ENCODE peak calls at places on chromosomes 12 and 14, in seven cellular contexts. One of them, this sample, is unnamed.

GRCh38 chr14:32559048-32559447 is 229.9 kb downstream of the AKAP6 start:
- DNase-seq in uterus: no peak
- DNase-seq in astrocyte of the spinal cord: peak; percentile 3
- DNase-seq in PC-3: peak; percentile 66
- DNase-seq in fibroblast of lung: peak; percentile 61
- DNase-seq in IMR-90: peak; percentile 19
- DNase-seq in neural progenitor cell: no peak
- DNase-seq in this sample: no peak

GRCh38 chr12:83408841-83409240 is 722.1 kb downstream of the TMTC2 start:
- DNase-seq in uterus: no peak
- DNase-seq in astrocyte of the spinal cord: peak; percentile 68
- DNase-seq in PC-3: no peak
- DNase-seq in fibroblast of lung: peak; percentile 13
- DNase-seq in IMR-90: no peak
- DNase-seq in neural progenitor cell: no peak
- DNase-seq in this sample: peak; percentile 35

GRCh38 chr12:63787306-63787705 is 7.6 kb downstream of the RXYLT1 start:
- DNase-seq in uterus: no peak
- DNase-seq in astrocyte of the spinal cord: no peak
- DNase-seq in PC-3: no peak
- DNase-seq in fibroblast of lung: peak; percentile 29
- DNase-seq in IMR-90: peak; percentile 30
- DNase-seq in neural progenitor cell: no peak
- DNase-seq in this sample: no peak

GRCh38 chr14:56216631-56217379 is 98.6 kb downstream of the PELI2 start:
- DNase-seq in uterus: peak; percentile 44
- DNase-seq in astrocyte of the spinal cord: no peak
- DNase-seq in PC-3: no peak
- DNase-seq in fibroblast of lung: peak; percentile 44
- DNase-seq in IMR-90: peak; percentile 28
- DNase-seq in neural progenitor cell: no peak
- DNase-seq in this sample: no peak

GRCh38 chr12:95481888-95482287 is 7.9 kb downstream of the METAP2 start:
- DNase-seq in uterus: no peak
- DNase-seq in astrocyte of the spinal cord: no peak
- DNase-seq in PC-3: no peak
- DNase-seq in fibroblast of lung: no peak
- DNase-seq in IMR-90: no peak
- DNase-seq in neural progenitor cell: no peak
- DNase-seq in this sample: no peak

GRCh38 chr12:92971869-92972524 is 42.9 kb upstream of the EEA1 start:
- DNase-seq in uterus: no peak
- DNase-seq in astrocyte of the spinal cord: peak; percentile 82
- DNase-seq in PC-3: peak; percentile 45
- DNase-seq in fibroblast of lung: peak; percentile 87
- DNase-seq in IMR-90: peak; percentile 86
- DNase-seq in neural progenitor cell: no peak
- DNase-seq in this sample: peak; percentile 49

GRCh38 chr12:93336344-93336743 is 41.4 kb upstream of the NUDT4 start:
- DNase-seq in uterus: no peak
- DNase-seq in astrocyte of the spinal cord: peak; percentile 70
- DNase-seq in PC-3: no peak
- DNase-seq in fibroblast of lung: peak; percentile 68
- DNase-seq in IMR-90: peak; percentile 22
- DNase-seq in neural progenitor cell: peak; percentile 42
- DNase-seq in this sample: no peak

GRCh38 chr12:118694128-118694775 is 287.1 kb upstream of the SRRM4 start:
- DNase-seq in uterus: no peak
- DNase-seq in astrocyte of the spinal cord: no peak
- DNase-seq in PC-3: no peak
- DNase-seq in fibroblast of lung: no peak
- DNase-seq in IMR-90: no peak
- DNase-seq in neural progenitor cell: no peak
- DNase-seq in this sample: no peak

GRCh38 chr14:50395448-50395847 is 1.2 kb downstream of the CDKL1 start:
- DNase-seq in uterus: peak; percentile 47
- DNase-seq in astrocyte of the spinal cord: no peak
- DNase-seq in PC-3: peak; percentile 29
- DNase-seq in fibroblast of lung: no peak
- DNase-seq in IMR-90: no peak
- DNase-seq in neural progenitor cell: no peak
- DNase-seq in this sample: no peak

GRCh38 chr12:54601841-54602240 is 13.4 kb upstream of the PPP1R1A start:
- DNase-seq in uterus: no peak
- DNase-seq in astrocyte of the spinal cord: no peak
- DNase-seq in PC-3: peak; percentile 26
- DNase-seq in fibroblast of lung: no peak
- DNase-seq in IMR-90: no peak
- DNase-seq in neural progenitor cell: no peak
- DNase-seq in this sample: no peak

GRCh38 chr14:80212025-80212402 is 710 bp upstream of the DIO2 start:
- DNase-seq in uterus: no peak
- DNase-seq in astrocyte of the spinal cord: peak; percentile 69
- DNase-seq in PC-3: no peak
- DNase-seq in fibroblast of lung: peak; percentile 90
- DNase-seq in IMR-90: peak; percentile 67
- DNase-seq in neural progenitor cell: peak; percentile 40
- DNase-seq in this sample: peak; percentile 38

GRCh38 chr12:13167226-13167625 is 29.3 kb upstream of the EMP1 start:
- DNase-seq in uterus: no peak
- DNase-seq in astrocyte of the spinal cord: no peak
- DNase-seq in PC-3: peak; percentile 91
- DNase-seq in fibroblast of lung: peak; percentile 46
- DNase-seq in IMR-90: no peak
- DNase-seq in neural progenitor cell: no peak
- DNase-seq in this sample: no peak

GRCh38 chr14:97377550-97377949 is 580.4 kb downstream of the VRK1 start:
- DNase-seq in uterus: no peak
- DNase-seq in astrocyte of the spinal cord: no peak
- DNase-seq in PC-3: no peak
- DNase-seq in fibroblast of lung: no peak
- DNase-seq in IMR-90: no peak
- DNase-seq in neural progenitor cell: no peak
- DNase-seq in this sample: no peak

GRCh38 chr12:49920915-49921286 is 17.2 kb upstream of the FAIM2 start:
- DNase-seq in uterus: no peak
- DNase-seq in astrocyte of the spinal cord: no peak
- DNase-seq in PC-3: no peak
- DNase-seq in fibroblast of lung: no peak
- DNase-seq in IMR-90: no peak
- DNase-seq in neural progenitor cell: no peak
- DNase-seq in this sample: no peak

GRCh38 chr14:23569443-23570151 is 2.0 kb upstream of the AP1G2 start:
- DNase-seq in uterus: peak; percentile 15
- DNase-seq in astrocyte of the spinal cord: no peak
- DNase-seq in PC-3: peak; percentile 44
- DNase-seq in fibroblast of lung: no peak
- DNase-seq in IMR-90: no peak
- DNase-seq in neural progenitor cell: peak; percentile 69
- DNase-seq in this sample: no peak

GRCh38 chr14:59190372-59190771 is 1.9 kb downstream of the DAAM1 start:
- DNase-seq in uterus: peak; percentile 25
- DNase-seq in astrocyte of the spinal cord: no peak
- DNase-seq in PC-3: peak; percentile 63
- DNase-seq in fibroblast of lung: no peak
- DNase-seq in IMR-90: no peak
- DNase-seq in neural progenitor cell: peak; percentile 70
- DNase-seq in this sample: no peak

GRCh38 chr12:75852143-75852542 is 179.4 kb downstream of the PHLDA1 start:
- DNase-seq in uterus: no peak
- DNase-seq in astrocyte of the spinal cord: no peak
- DNase-seq in PC-3: peak; percentile 72
- DNase-seq in fibroblast of lung: peak; percentile 54
- DNase-seq in IMR-90: peak; percentile 48
- DNase-seq in neural progenitor cell: no peak
- DNase-seq in this sample: no peak

GRCh38 chr14:104424406-104425072 is 155.0 kb upstream of the C14orf180 start:
- DNase-seq in uterus: no peak
- DNase-seq in astrocyte of the spinal cord: no peak
- DNase-seq in PC-3: no peak
- DNase-seq in fibroblast of lung: no peak
- DNase-seq in IMR-90: no peak
- DNase-seq in neural progenitor cell: peak; percentile 49
- DNase-seq in this sample: no peak

GRCh38 chr12:121296618-121297476 is at the start of gene CAMKK2:
- DNase-seq in uterus: peak; percentile 71
- DNase-seq in astrocyte of the spinal cord: peak; percentile 73
- DNase-seq in PC-3: peak; percentile 91
- DNase-seq in fibroblast of lung: peak; percentile 74
- DNase-seq in IMR-90: peak; percentile 70
- DNase-seq in neural progenitor cell: peak; percentile 96
- DNase-seq in this sample: peak; percentile 31
- TF ChIP-seq CTCF in uterus: peak; percentile 43
- TF ChIP-seq CTCF in astrocyte of the spinal cord: peak; percentile 14
- TF ChIP-seq CTCF in PC-3: peak; percentile 43
- TF ChIP-seq CTCF in fibroblast of lung: no peak
- TF ChIP-seq CTCF in IMR-90: no peak
- TF ChIP-seq CTCF in neural progenitor cell: peak; percentile 35
- TF ChIP-seq CTCF in this sample: peak; percentile 31

GRCh38 chr12:52944683-52945388 is 4.1 kb upstream of the KRT18 start:
- DNase-seq in uterus: no peak
- DNase-seq in astrocyte of the spinal cord: no peak
- DNase-seq in PC-3: no peak
- DNase-seq in fibroblast of lung: no peak
- DNase-seq in IMR-90: no peak
- DNase-seq in neural progenitor cell: no peak
- DNase-seq in this sample: no peak

GRCh38 chr12:52946334-52946733 is 2.6 kb upstream of the KRT18 start:
- DNase-seq in uterus: no peak
- DNase-seq in astrocyte of the spinal cord: no peak
- DNase-seq in PC-3: no peak
- DNase-seq in fibroblast of lung: no peak
- DNase-seq in IMR-90: no peak
- DNase-seq in neural progenitor cell: no peak
- DNase-seq in this sample: no peak

GRCh38 chr12:52947738-52948423 is 1.0 kb upstream of the KRT18 start:
- DNase-seq in uterus: no peak
- DNase-seq in astrocyte of the spinal cord: no peak
- DNase-seq in PC-3: no peak
- DNase-seq in fibroblast of lung: no peak
- DNase-seq in IMR-90: no peak
- DNase-seq in neural progenitor cell: no peak
- DNase-seq in this sample: no peak

GRCh38 chr12:52946797-52947547 is 1.9 kb upstream of the KRT18 start:
- DNase-seq in uterus: no peak
- DNase-seq in astrocyte of the spinal cord: peak; percentile 18
- DNase-seq in PC-3: peak; percentile 73
- DNase-seq in fibroblast of lung: peak; percentile 61
- DNase-seq in IMR-90: no peak
- DNase-seq in neural progenitor cell: no peak
- DNase-seq in this sample: no peak

DNA sequence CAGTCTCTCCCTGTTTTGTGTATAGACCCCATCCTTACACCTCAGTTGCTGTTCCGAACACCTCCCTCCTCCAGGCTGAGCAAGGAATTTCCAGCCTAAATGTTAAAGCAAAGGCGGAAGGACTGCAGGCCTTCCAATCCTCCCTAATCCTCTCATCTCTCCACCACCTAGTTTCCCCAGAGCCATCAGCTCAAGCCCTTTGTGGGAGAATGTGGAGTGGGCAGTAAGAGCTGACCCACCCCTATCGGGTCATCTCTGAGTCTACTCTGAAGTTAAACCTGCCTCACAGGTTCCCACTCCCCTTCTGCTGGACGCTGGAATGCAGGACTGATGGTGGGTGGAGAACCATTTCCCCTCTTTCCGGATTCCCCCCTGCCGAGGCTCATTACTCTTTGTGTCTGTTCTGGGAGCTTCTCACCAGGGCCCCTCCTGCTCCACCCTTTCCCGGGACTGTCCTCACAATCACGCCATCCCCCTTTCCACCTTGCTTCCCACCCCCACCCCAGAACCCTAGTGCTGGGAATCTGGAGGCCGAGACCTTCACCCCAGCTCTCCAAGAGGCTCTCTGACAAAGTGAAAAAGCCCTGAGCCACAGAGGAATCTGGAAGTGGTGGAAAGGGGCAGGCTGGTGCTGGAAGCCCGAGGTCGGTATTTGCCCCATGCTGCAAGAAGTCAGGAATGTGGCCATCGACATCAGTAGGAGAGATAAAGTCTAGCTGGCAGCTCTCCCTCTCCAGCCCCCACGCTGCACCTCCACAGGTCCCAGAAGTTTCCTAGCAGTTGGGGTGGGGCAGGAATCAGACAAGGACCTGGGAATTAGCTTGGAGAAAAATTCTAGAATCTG is 3.3 kb upstream of the KRT18 start:
- DNase-seq in uterus: no peak
- DNase-seq in astrocyte of the spinal cord: peak; percentile 59
- DNase-seq in PC-3: peak; percentile 67
- DNase-seq in fibroblast of lung: peak; percentile 92
- DNase-seq in IMR-90: peak; percentile 62
- DNase-seq in neural progenitor cell: peak; percentile 56
- DNase-seq in this sample: no peak
- H3K4me3 ChIP-seq in uterus: no peak overlapping the region
- H3K4me3 ChIP-seq in astrocyte of the spinal cord: no peak overlapping the region
- H3K4me3 ChIP-seq in PC-3: peak overlapping the region; percentile 35
- H3K4me3 ChIP-seq in fibroblast of lung: no peak overlapping the region
- H3K4me3 ChIP-seq in IMR-90: no peak overlapping the region
- H3K4me3 ChIP-seq in neural progenitor cell: no peak overlapping the region
- H3K4me3 ChIP-seq in this sample: no peak overlapping the region

DNA sequence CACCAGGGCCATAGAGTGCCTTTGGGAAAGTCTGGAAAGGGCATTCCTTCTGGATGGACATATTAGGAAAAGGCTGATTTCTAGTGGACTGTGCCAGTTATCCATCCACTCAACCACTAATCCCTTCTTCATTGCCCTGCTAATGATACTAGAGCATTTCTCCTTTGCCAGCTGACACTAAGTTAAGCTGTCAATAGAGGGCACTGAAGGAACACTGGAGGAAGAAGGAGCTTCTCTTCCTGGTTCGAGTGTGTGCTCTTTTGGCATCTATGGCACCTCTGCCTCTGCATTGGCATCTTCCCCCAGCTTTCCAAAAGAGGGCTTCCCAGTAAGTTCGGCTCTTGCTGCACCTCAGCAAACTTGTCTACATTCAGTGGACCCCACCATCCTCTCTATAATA is 165.4 kb downstream of the DERA start:
- DNase-seq in uterus: no peak
- DNase-seq in astrocyte of the spinal cord: peak; percentile 11
- DNase-seq in PC-3: peak; percentile 66
- DNase-seq in fibroblast of lung: no peak
- DNase-seq in IMR-90: peak; percentile 2
- DNase-seq in neural progenitor cell: peak; percentile 72
- DNase-seq in this sample: no peak
- TF ChIP-seq CTCF in uterus: no peak
- TF ChIP-seq CTCF in astrocyte of the spinal cord: peak; percentile 37
- TF ChIP-seq CTCF in PC-3: peak; percentile 69
- TF ChIP-seq CTCF in fibroblast of lung: peak; percentile 35
- TF ChIP-seq CTCF in IMR-90: peak; percentile 41
- TF ChIP-seq CTCF in neural progenitor cell: peak; percentile 70
- TF ChIP-seq CTCF in this sample: peak; percentile 37

GRCh38 chr14:61812347-61813100 is 50.3 kb downstream of the SNAPC1 start:
- DNase-seq in uterus: no peak
- DNase-seq in astrocyte of the spinal cord: no peak
- DNase-seq in PC-3: no peak
- DNase-seq in fibroblast of lung: peak; percentile 7
- DNase-seq in IMR-90: no peak
- DNase-seq in neural progenitor cell: peak; percentile 72
- DNase-seq in this sample: no peak
- H3K4me3 ChIP-seq in uterus: no peak within 1 kb of the TSS
- H3K4me3 ChIP-seq in astrocyte of the spinal cord: peak within 1 kb of the TSS; percentile 47
- H3K4me3 ChIP-seq in PC-3: peak within 1 kb of the TSS; percentile 62
- H3K4me3 ChIP-seq in fibroblast of lung: peak within 1 kb of the TSS; percentile 57
- H3K4me3 ChIP-seq in IMR-90: peak within 1 kb of the TSS; percentile 83
- H3K4me3 ChIP-seq in neural progenitor cell: peak within 1 kb of the TSS; percentile 85
- H3K4me3 ChIP-seq in this sample: peak within 1 kb of the TSS; percentile 53

GRCh38 chr14:71720978-71721624 is 211.1 kb upstream of the RGS6 start:
- DNase-seq in uterus: no peak
- DNase-seq in astrocyte of the spinal cord: peak; percentile 81
- DNase-seq in PC-3: peak; percentile 74
- DNase-seq in fibroblast of lung: peak; percentile 81
- DNase-seq in IMR-90: peak; percentile 85
- DNase-seq in neural progenitor cell: peak; percentile 78
- DNase-seq in this sample: peak; percentile 74
- TF ChIP-seq CTCF in uterus: peak; percentile 11
- TF ChIP-seq CTCF in astrocyte of the spinal cord: peak; percentile 74
- TF ChIP-seq CTCF in PC-3: peak; percentile 86
- TF ChIP-seq CTCF in fibroblast of lung: peak; percentile 74
- TF ChIP-seq CTCF in IMR-90: peak; percentile 84
- TF ChIP-seq CTCF in neural progenitor cell: peak; percentile 73
- TF ChIP-seq CTCF in this sample: peak; percentile 75

This sample was measured in astrocyte of the cerebellum.